ENCODE peak calls at places on chromosomes 16 and 17, in four cellular contexts. K is WTC11, C is HepG2, I is K562. T is an unnamed sample.

GRCh38 chr16:22123146-22123545 is 30.8 kb downstream of the VWA3A start:
- DNase-seq in K (no peak), C (no peak), I (peak), T (peak)

GRCh38 chr17:61904094-61904710 is 23.6 kb downstream of the INTS2 start:
- DNase-seq in K (no peak), C (no peak), I (no peak), T (no peak)

GRCh38 chr17:7438050-7438614 is 1.2 kb upstream of the FGF11 start:
- DNase-seq in K (peak), C (no peak), I (peak), T (no peak)

GRCh38 chr17:27520571-27521185 is 64.4 kb downstream of the KSR1 start:
- DNase-seq in K (no peak), C (peak), I (no peak), T (no peak)

GRCh38 chr17:63279498-63280230 is 166.4 kb downstream of the CYB561 start:
- DNase-seq in K (no peak), C (no peak), I (no peak), T (no peak)

GRCh38 chr17:35160354-35161201 is 13.0 kb downstream of the UNC45B start:
- DNase-seq in K (no peak), C (no peak), I (no peak), T (no peak)

GRCh38 chr16:23072769-23073549 is 76.3 kb downstream of the USP31 start:
- DNase-seq in K (no peak), C (no peak), I (no peak), T (no peak)

GRCh38 chr16:50767197-50767596 is 25.3 kb downstream of the CYLD start:
- DNase-seq in K (no peak), C (no peak), I (no peak), T (no peak)

GRCh38 chr17:57945999-57946797 is 9.0 kb downstream of the CUEDC1 start:
- DNase-seq in K (no peak), C (no peak), I (no peak), T (no peak)

GRCh38 chr17:50884354-50885311 is 18.5 kb upstream of the TOB1 start:
- DNase-seq in K (no peak), C (peak), I (peak), T (no peak)

GRCh38 chr17:78375401-78376079 is 2.9 kb upstream of the PGS1 start:
- DNase-seq in K (no peak), C (peak), I (no peak), T (no peak)

GRCh38 chr16:56257260-56257659 is 66.0 kb downstream of the GNAO1 start:
- DNase-seq in K (no peak), C (no peak), I (no peak), T (no peak)

GRCh38 chr16:11708421-11708820 is 34.2 kb downstream of the TXNDC11 start:
- DNase-seq in K (no peak), C (no peak), I (no peak), T (no peak)

GRCh38 chr16:2042666-2043295 is 4.9 kb downstream of the NTHL1 start:
- DNase-seq in K (no peak), C (no peak), I (peak), T (no peak)

GRCh38 chr17:19567216-19568015 is 33.8 kb downstream of the SLC47A1 start:
- DNase-seq in K (peak), C (no peak), I (no peak), T (no peak)

GRCh38 chr17:49224997-49225337 is 5.6 kb downstream of the PHOSPHO1 start:
- DNase-seq in K (no peak), C (no peak), I (no peak), T (no peak)

GRCh38 chr16:27374231-27374793 is 27.7 kb upstream of the IL21R start:
- DNase-seq in K (no peak), C (no peak), I (no peak), T (no peak)

GRCh38 chr16:13070268-13070667 is 168.9 kb downstream of the SHISA9 start:
- DNase-seq in K (peak), C (no peak), I (no peak), T (no peak)

GRCh38 chr16:24273511-24273910 is 17.4 kb downstream of the CACNG3 start:
- DNase-seq in K (no peak), C (no peak), I (no peak), T (no peak)

GRCh38 chr16:72722552-72722951 is 325.4 kb downstream of the ZFHX3 start:
- DNase-seq in K (peak), C (no peak), I (peak), T (peak)

GRCh38 chr16:54176376-54176901 is 110.1 kb downstream of the IRX3 start:
- DNase-seq in K (peak), C (peak), I (no peak), T (no peak)

GRCh38 chr16:71441348-71441781 is 489 bp downstream of the TLE7 start:
- DNase-seq in K (peak), C (no peak), I (no peak), T (no peak)

GRCh38 chr16:25033852-25034251 is 18.7 kb upstream of the ARHGAP17 start:
- DNase-seq in K (no peak), C (no peak), I (no peak), T (no peak)

GRCh38 chr17:75635610-75636202 is 2.5 kb downstream of the SMIM5 start:
- DNase-seq in K (no peak), C (no peak), I (no peak), T (no peak)

GRCh38 chr16:11128211-11129123 is 127.5 kb downstream of the SOCS1 start:
- DNase-seq in K (no peak), C (no peak), I (peak), T (no peak)

GRCh38 chr16:83781-84615 is 6.0 kb downstream of the MPG start:
- DNase-seq in K (no peak), C (no peak), I (no peak), T (no peak)

GRCh38 chr17:2684549-2684948 is 27.0 kb downstream of the CLUH start:
- DNase-seq in K (no peak), C (no peak), I (no peak), T (no peak)

GRCh38 chr17:12744298-12744697 is 45.0 kb upstream of the ARHGAP44 start:
- DNase-seq in K (no peak), C (no peak), I (no peak), T (no peak)

GRCh38 chr17:77297693-77298666 is 157.2 kb downstream of the SEC14L1 start:
- DNase-seq in K (no peak), C (no peak), I (no peak), T (no peak)

GRCh38 chr16:58501242-58502131 is 1.5 kb downstream of the NDRG4 start:
- DNase-seq in K (peak), C (peak), I (peak), T (peak)

GRCh38 chr16:21626659-21627277 is 25.6 kb downstream of the IGSF6 start:
- DNase-seq in K (no peak), C (peak), I (no peak), T (no peak)

GRCh38 chr17:47004906-47005305 is 25.9 kb upstream of the RPRML start:
- DNase-seq in K (no peak), C (no peak), I (no peak), T (no peak)
- TF ChIP-seq ELF4 in K (no peak), C (no peak), I (no peak), T (no peak)

GRCh38 chr17:14427914-14428639 is 127.2 kb downstream of the HS3ST3B1 start:
- DNase-seq in K (no peak), C (no peak), I (no peak), T (no peak)
- TF ChIP-seq ELF4 in K (no peak), C (no peak), I (no peak), T (no peak)

GRCh38 chr16:79563919-79564318 is 36.6 kb downstream of the MAF start:
- DNase-seq in K (peak), C (no peak), I (no peak), T (no peak)

GRCh38 chr16:79560923-79561322 is 39.6 kb downstream of the MAF start:
- DNase-seq in K (no peak), C (no peak), I (no peak), T (no peak)

GRCh38 chr16:79562166-79562823 is 38.2 kb downstream of the MAF start:
- DNase-seq in K (no peak), C (no peak), I (no peak), T (no peak)

GRCh38 chr16:79559532-79559931 is 41.0 kb downstream of the MAF start:
- DNase-seq in K (no peak), C (no peak), I (no peak), T (no peak)

DNA sequence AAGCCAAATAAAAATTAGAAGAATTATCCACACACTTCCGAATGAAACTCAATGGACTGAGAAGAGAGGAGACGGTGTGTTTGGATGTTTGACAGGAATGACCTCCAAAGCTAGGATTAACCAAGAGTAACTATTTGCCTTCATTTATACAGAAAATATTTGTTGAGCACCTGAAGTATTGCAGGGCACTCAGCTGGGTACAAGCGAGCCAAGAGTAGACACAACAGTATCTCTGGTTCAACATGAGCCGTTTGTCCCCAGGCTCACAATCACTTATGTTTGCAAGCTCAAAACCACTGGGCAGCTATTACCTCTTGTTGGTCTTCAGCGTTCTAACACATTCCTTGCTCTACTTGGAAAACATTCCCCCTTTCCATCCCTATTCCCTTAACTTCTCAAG is 38.8 kb downstream of the MAF start:
- DNase-seq in K (no peak), C (no peak), I (no peak), T (no peak)
- TF ChIP-seq ELF4 in K (no peak), C (no peak), I (no peak), T (no peak)

DNA sequence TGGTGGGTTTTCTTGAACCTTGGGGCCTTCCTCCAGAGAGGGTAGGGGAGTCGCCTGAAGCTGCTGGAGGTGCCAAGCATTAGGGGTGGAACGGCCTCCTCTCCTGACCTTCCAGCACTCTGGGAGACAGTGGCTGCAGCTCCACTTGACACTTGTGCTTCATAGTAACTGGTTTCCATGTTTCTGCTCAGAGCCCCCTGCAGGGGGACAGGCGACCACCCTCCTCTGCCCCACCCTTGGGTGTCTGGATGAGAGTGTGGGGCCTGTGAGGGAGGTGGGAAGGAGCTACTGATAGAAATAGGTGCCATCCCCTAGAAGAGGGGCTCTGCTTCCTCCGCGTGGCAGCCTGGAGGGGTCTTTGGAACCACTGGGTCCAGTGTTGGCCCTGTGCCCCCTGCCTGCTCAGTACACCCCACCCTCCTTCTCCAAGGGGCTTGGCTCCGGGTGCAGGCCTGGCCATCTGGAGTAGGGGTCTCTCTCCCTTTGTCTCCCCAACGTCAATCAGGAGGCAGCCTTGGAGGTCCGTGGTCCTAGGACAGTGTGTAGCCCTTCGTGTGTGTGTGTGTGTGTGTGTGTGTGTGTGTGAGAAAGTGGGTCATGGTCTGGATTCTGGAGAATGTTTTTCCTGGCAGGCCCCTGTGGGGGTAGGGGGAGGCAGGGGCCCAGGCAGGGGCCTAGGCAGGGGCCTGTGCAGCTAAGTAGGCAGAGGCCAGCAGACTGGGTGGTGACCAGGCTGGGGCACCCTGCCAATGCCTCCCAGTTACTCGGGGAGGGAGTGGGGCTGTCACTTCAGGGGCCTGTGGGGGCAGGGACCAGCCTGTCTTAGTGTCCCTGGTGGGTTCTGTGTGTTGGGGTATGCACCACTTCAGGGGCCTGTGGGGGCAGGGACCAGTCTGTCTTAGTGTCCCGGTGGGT is 4.9 kb downstream of the LASP1 start:
- DNase-seq in K (no peak), C (no peak), I (no peak), T (no peak)
- TF ChIP-seq ELF4 in K (no peak), C (no peak), I (no peak), T (no peak)

T was measured in HEK293T.